ENCODE peak calls at places on chromosomes 2 and 18, in eight cellular contexts. One of them, this sample, is unnamed.

GRCh38 chr2:3470856-3471737 is 48.2 kb downstream of the ADI1 start:
- DNase-seq in breast epithelium: no peak
- DNase-seq in HL-60: no peak
- DNase-seq in OCI-LY7: no peak
- DNase-seq in fibroblast of the aortic adventitia: peak
- DNase-seq in CD8-positive, alpha-beta T cell: no peak
- DNase-seq in brain microvascular endothelial cell: no peak
- DNase-seq in heart right ventricle: no peak
- DNase-seq in this sample: no peak

GRCh38 chr2:63817382-63817781 is 24.3 kb upstream of the UGP2 start:
- DNase-seq in heart right ventricle: no peak
- DNase-seq in OCI-LY7: peak
- DNase-seq in fibroblast of the aortic adventitia: no peak
- DNase-seq in brain microvascular endothelial cell: no peak
- DNase-seq in CD8-positive, alpha-beta T cell: no peak
- DNase-seq in HL-60: no peak
- DNase-seq in breast epithelium: no peak
- DNase-seq in this sample: no peak

GRCh38 chr18:49846718-49847470 is 33.6 kb upstream of the ACAA2 start:
- DNase-seq in brain microvascular endothelial cell: no peak
- DNase-seq in OCI-LY7: no peak
- DNase-seq in breast epithelium: no peak
- DNase-seq in heart right ventricle: no peak
- DNase-seq in HL-60: no peak
- DNase-seq in CD8-positive, alpha-beta T cell: no peak
- DNase-seq in fibroblast of the aortic adventitia: no peak
- DNase-seq in this sample: no peak

GRCh38 chr2:223697921-223698645 is 95.9 kb upstream of the SCG2 start:
- DNase-seq in heart right ventricle: no peak
- DNase-seq in fibroblast of the aortic adventitia: no peak
- DNase-seq in OCI-LY7: no peak
- DNase-seq in brain microvascular endothelial cell: no peak
- DNase-seq in CD8-positive, alpha-beta T cell: no peak
- DNase-seq in breast epithelium: no peak
- DNase-seq in HL-60: no peak
- DNase-seq in this sample: peak

GRCh38 chr2:241561811-241562210 is 3.3 kb downstream of the BOK start:
- DNase-seq in fibroblast of the aortic adventitia: peak
- DNase-seq in HL-60: no peak
- DNase-seq in CD8-positive, alpha-beta T cell: no peak
- DNase-seq in breast epithelium: peak
- DNase-seq in brain microvascular endothelial cell: peak
- DNase-seq in heart right ventricle: peak
- DNase-seq in OCI-LY7: no peak
- DNase-seq in this sample: no peak

GRCh38 chr2:237316339-237316738 is 97.6 kb downstream of the COL6A3 start:
- DNase-seq in OCI-LY7: no peak
- DNase-seq in fibroblast of the aortic adventitia: no peak
- DNase-seq in breast epithelium: no peak
- DNase-seq in brain microvascular endothelial cell: no peak
- DNase-seq in heart right ventricle: no peak
- DNase-seq in HL-60: no peak
- DNase-seq in CD8-positive, alpha-beta T cell: no peak
- DNase-seq in this sample: no peak

GRCh38 chr2:12718662-12719399 is 2.1 kb downstream of the TRIB2 start:
- DNase-seq in fibroblast of the aortic adventitia: no peak
- DNase-seq in breast epithelium: no peak
- DNase-seq in heart right ventricle: no peak
- DNase-seq in HL-60: no peak
- DNase-seq in brain microvascular endothelial cell: no peak
- DNase-seq in OCI-LY7: peak
- DNase-seq in CD8-positive, alpha-beta T cell: peak
- DNase-seq in this sample: peak

GRCh38 chr2:203759692-203760365 is 53.4 kb downstream of the CD28 start:
- DNase-seq in fibroblast of the aortic adventitia: peak
- DNase-seq in CD8-positive, alpha-beta T cell: no peak
- DNase-seq in heart right ventricle: no peak
- DNase-seq in brain microvascular endothelial cell: peak
- DNase-seq in breast epithelium: peak
- DNase-seq in HL-60: no peak
- DNase-seq in OCI-LY7: no peak
- DNase-seq in this sample: no peak

GRCh38 chr2:161952722-161953322 is 121.2 kb downstream of the DPP4 start:
- DNase-seq in brain microvascular endothelial cell: no peak
- DNase-seq in HL-60: no peak
- DNase-seq in CD8-positive, alpha-beta T cell: no peak
- DNase-seq in OCI-LY7: no peak
- DNase-seq in breast epithelium: no peak
- DNase-seq in heart right ventricle: no peak
- DNase-seq in fibroblast of the aortic adventitia: no peak
- DNase-seq in this sample: no peak

GRCh38 chr2:237256845-237257244 is 157.1 kb downstream of the COL6A3 start:
- DNase-seq in CD8-positive, alpha-beta T cell: no peak
- DNase-seq in breast epithelium: no peak
- DNase-seq in heart right ventricle: peak
- DNase-seq in fibroblast of the aortic adventitia: peak
- DNase-seq in brain microvascular endothelial cell: peak
- DNase-seq in HL-60: no peak
- DNase-seq in OCI-LY7: no peak
- DNase-seq in this sample: no peak

GRCh38 chr2:148582679-148583511 is 61.7 kb upstream of the EPC2 start:
- DNase-seq in breast epithelium: no peak
- DNase-seq in CD8-positive, alpha-beta T cell: no peak
- DNase-seq in OCI-LY7: no peak
- DNase-seq in fibroblast of the aortic adventitia: peak
- DNase-seq in HL-60: no peak
- DNase-seq in brain microvascular endothelial cell: no peak
- DNase-seq in heart right ventricle: no peak
- DNase-seq in this sample: no peak

GRCh38 chr2:102753563-102754159 is 8.2 kb upstream of the TMEM182 start:
- DNase-seq in OCI-LY7: peak
- DNase-seq in breast epithelium: no peak
- DNase-seq in heart right ventricle: no peak
- DNase-seq in CD8-positive, alpha-beta T cell: peak
- DNase-seq in brain microvascular endothelial cell: peak
- DNase-seq in HL-60: peak
- DNase-seq in fibroblast of the aortic adventitia: peak
- DNase-seq in this sample: peak

GRCh38 chr2:240922234-240922981 is 16.3 kb downstream of the CROCC2 start:
- DNase-seq in fibroblast of the aortic adventitia: no peak
- DNase-seq in HL-60: no peak
- DNase-seq in OCI-LY7: no peak
- DNase-seq in brain microvascular endothelial cell: no peak
- DNase-seq in heart right ventricle: no peak
- DNase-seq in CD8-positive, alpha-beta T cell: no peak
- DNase-seq in breast epithelium: peak
- DNase-seq in this sample: no peak

GRCh38 chr2:37105150-37105549 is 20.8 kb downstream of the GPATCH11 start:
- DNase-seq in breast epithelium: no peak
- DNase-seq in CD8-positive, alpha-beta T cell: no peak
- DNase-seq in OCI-LY7: no peak
- DNase-seq in heart right ventricle: no peak
- DNase-seq in HL-60: no peak
- DNase-seq in fibroblast of the aortic adventitia: no peak
- DNase-seq in brain microvascular endothelial cell: no peak
- DNase-seq in this sample: peak

GRCh38 chr18:35974181-35974580 is 1.7 kb downstream of the RMP24 start:
- DNase-seq in heart right ventricle: no peak
- DNase-seq in breast epithelium: no peak
- DNase-seq in OCI-LY7: no peak
- DNase-seq in brain microvascular endothelial cell: no peak
- DNase-seq in HL-60: no peak
- DNase-seq in CD8-positive, alpha-beta T cell: no peak
- DNase-seq in fibroblast of the aortic adventitia: no peak
- DNase-seq in this sample: no peak

GRCh38 chr2:144580521-144581153 is 60.7 kb upstream of the ZEB2 start:
- DNase-seq in fibroblast of the aortic adventitia: no peak
- DNase-seq in OCI-LY7: peak
- DNase-seq in heart right ventricle: no peak
- DNase-seq in brain microvascular endothelial cell: no peak
- DNase-seq in HL-60: no peak
- DNase-seq in breast epithelium: no peak
- DNase-seq in CD8-positive, alpha-beta T cell: no peak
- DNase-seq in this sample: peak

GRCh38 chr18:79178044-79178632 is 108.9 kb downstream of the ATP9B start:
- DNase-seq in CD8-positive, alpha-beta T cell: no peak
- DNase-seq in HL-60: no peak
- DNase-seq in brain microvascular endothelial cell: no peak
- DNase-seq in heart right ventricle: no peak
- DNase-seq in fibroblast of the aortic adventitia: no peak
- DNase-seq in OCI-LY7: no peak
- DNase-seq in breast epithelium: no peak
- DNase-seq in this sample: no peak

GRCh38 chr2:239883326-239884050 is 141.7 kb downstream of the NDUFA10 start:
- DNase-seq in heart right ventricle: no peak
- DNase-seq in CD8-positive, alpha-beta T cell: peak
- DNase-seq in OCI-LY7: no peak
- DNase-seq in HL-60: no peak
- DNase-seq in breast epithelium: no peak
- DNase-seq in fibroblast of the aortic adventitia: no peak
- DNase-seq in brain microvascular endothelial cell: no peak
- DNase-seq in this sample: no peak

GRCh38 chr2:147030966-147031760 is 813.7 kb upstream of the ACVR2A start:
- DNase-seq in OCI-LY7: no peak
- DNase-seq in brain microvascular endothelial cell: peak
- DNase-seq in breast epithelium: no peak
- DNase-seq in heart right ventricle: no peak
- DNase-seq in fibroblast of the aortic adventitia: peak
- DNase-seq in CD8-positive, alpha-beta T cell: no peak
- DNase-seq in HL-60: no peak
- DNase-seq in this sample: peak

GRCh38 chr2:237731663-237732062 is 66.9 kb upstream of the RBM44 start:
- DNase-seq in HL-60: no peak
- DNase-seq in breast epithelium: no peak
- DNase-seq in fibroblast of the aortic adventitia: peak
- DNase-seq in CD8-positive, alpha-beta T cell: no peak
- DNase-seq in heart right ventricle: no peak
- DNase-seq in OCI-LY7: no peak
- DNase-seq in brain microvascular endothelial cell: peak
- DNase-seq in this sample: no peak

GRCh38 chr2:30797381-30798015 is 9.7 kb downstream of the CAPN13 start:
- DNase-seq in OCI-LY7: no peak
- DNase-seq in fibroblast of the aortic adventitia: no peak
- DNase-seq in HL-60: no peak
- DNase-seq in CD8-positive, alpha-beta T cell: no peak
- DNase-seq in heart right ventricle: no peak
- DNase-seq in brain microvascular endothelial cell: no peak
- DNase-seq in breast epithelium: no peak
- DNase-seq in this sample: no peak
- TF ChIP-seq CTCF in OCI-LY7: no peak
- TF ChIP-seq CTCF in fibroblast of the aortic adventitia: no peak
- TF ChIP-seq CTCF in HL-60: no peak
- TF ChIP-seq CTCF in CD8-positive, alpha-beta T cell: no peak
- TF ChIP-seq CTCF in heart right ventricle: no peak
- TF ChIP-seq CTCF in brain microvascular endothelial cell: no peak
- TF ChIP-seq CTCF in breast epithelium: no peak
- TF ChIP-seq CTCF in this sample: no peak

GRCh38 chr2:133680399-133681044 is 112.3 kb upstream of the NCKAP5 start:
- DNase-seq in breast epithelium: no peak
- DNase-seq in brain microvascular endothelial cell: no peak
- DNase-seq in CD8-positive, alpha-beta T cell: no peak
- DNase-seq in heart right ventricle: no peak
- DNase-seq in fibroblast of the aortic adventitia: no peak
- DNase-seq in HL-60: no peak
- DNase-seq in OCI-LY7: no peak
- DNase-seq in this sample: no peak
- TF ChIP-seq CTCF in breast epithelium: no peak
- TF ChIP-seq CTCF in brain microvascular endothelial cell: no peak
- TF ChIP-seq CTCF in CD8-positive, alpha-beta T cell: no peak
- TF ChIP-seq CTCF in heart right ventricle: no peak
- TF ChIP-seq CTCF in fibroblast of the aortic adventitia: peak
- TF ChIP-seq CTCF in HL-60: no peak
- TF ChIP-seq CTCF in OCI-LY7: no peak
- TF ChIP-seq CTCF in this sample: no peak

GRCh38 chr2:207796585-207797350 is 27.1 kb upstream of the FZD5 start:
- DNase-seq in fibroblast of the aortic adventitia: peak
- DNase-seq in OCI-LY7: no peak
- DNase-seq in breast epithelium: no peak
- DNase-seq in brain microvascular endothelial cell: no peak
- DNase-seq in HL-60: no peak
- DNase-seq in CD8-positive, alpha-beta T cell: no peak
- DNase-seq in heart right ventricle: no peak
- DNase-seq in this sample: peak
- TF ChIP-seq CTCF in fibroblast of the aortic adventitia: no peak
- TF ChIP-seq CTCF in OCI-LY7: no peak
- TF ChIP-seq CTCF in breast epithelium: no peak
- TF ChIP-seq CTCF in brain microvascular endothelial cell: no peak
- TF ChIP-seq CTCF in HL-60: no peak
- TF ChIP-seq CTCF in CD8-positive, alpha-beta T cell: no peak
- TF ChIP-seq CTCF in heart right ventricle: no peak
- TF ChIP-seq CTCF in this sample: no peak

DNA sequence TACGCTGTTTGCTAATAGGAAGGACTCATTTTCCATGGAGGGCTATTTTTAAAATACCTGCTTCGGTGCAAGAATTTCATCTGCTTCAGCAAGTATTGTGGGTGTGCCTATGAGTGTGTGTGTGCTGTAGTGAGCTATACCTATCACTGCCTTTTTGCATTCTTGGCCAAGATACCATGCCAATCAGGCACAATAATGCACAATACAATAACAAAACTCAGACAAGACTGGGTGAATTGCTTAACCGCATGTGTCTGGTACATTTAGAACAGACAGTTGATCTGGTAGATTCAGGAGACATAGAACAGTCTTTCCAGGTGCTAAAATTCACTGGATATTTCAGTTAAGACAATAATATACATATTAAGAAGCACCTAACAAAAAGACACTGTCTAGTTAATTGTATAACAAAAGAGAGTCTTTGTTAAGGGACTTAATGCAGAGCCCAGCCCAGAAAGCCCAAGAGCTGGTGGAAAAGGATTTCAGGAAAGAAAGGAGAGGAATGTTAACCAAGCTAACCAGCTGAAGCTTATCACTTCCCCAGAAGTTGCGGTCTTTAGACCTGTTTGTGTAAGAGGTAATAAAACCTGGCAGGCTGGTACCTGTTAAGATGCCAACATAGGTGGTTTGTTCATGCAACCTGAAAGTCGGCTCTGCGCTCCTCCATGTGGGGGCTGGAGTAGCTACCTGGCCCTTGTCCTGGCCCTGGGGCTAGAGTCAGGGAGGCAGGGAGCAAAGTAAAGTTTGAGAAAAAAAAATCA is 153.3 kb upstream of the RBMS1 start:
- DNase-seq in CD8-positive, alpha-beta T cell: no peak
- DNase-seq in heart right ventricle: no peak
- DNase-seq in fibroblast of the aortic adventitia: no peak
- DNase-seq in brain microvascular endothelial cell: no peak
- DNase-seq in OCI-LY7: no peak
- DNase-seq in breast epithelium: peak
- DNase-seq in HL-60: no peak
- DNase-seq in this sample: peak
- TF ChIP-seq CTCF in CD8-positive, alpha-beta T cell: no peak
- TF ChIP-seq CTCF in heart right ventricle: no peak
- TF ChIP-seq CTCF in fibroblast of the aortic adventitia: no peak
- TF ChIP-seq CTCF in brain microvascular endothelial cell: no peak
- TF ChIP-seq CTCF in OCI-LY7: no peak
- TF ChIP-seq CTCF in breast epithelium: no peak
- TF ChIP-seq CTCF in HL-60: no peak
- TF ChIP-seq CTCF in this sample: no peak

DNA sequence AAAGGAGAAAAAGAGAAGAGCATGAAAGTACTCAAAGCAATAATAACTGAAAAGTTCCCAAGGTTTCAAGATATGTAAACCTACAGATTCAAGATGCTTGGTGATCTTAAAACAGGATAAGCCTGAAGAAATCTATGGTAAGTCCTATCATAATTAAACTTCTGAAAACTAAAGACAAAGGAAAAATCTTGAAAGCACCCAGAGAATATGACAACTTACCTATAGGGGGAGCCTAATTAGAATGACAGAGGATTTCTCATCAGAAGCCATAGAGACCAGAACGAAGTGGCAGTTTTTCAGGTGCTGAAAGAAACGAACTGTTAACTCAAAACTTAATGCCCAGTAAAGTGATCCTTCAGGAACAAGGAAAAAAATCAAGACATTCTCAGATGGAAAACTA is 59.7 kb downstream of the XDH start:
- DNase-seq in breast epithelium: no peak
- DNase-seq in brain microvascular endothelial cell: no peak
- DNase-seq in CD8-positive, alpha-beta T cell: no peak
- DNase-seq in heart right ventricle: no peak
- DNase-seq in HL-60: no peak
- DNase-seq in OCI-LY7: peak
- DNase-seq in fibroblast of the aortic adventitia: peak
- DNase-seq in this sample: peak
- TF ChIP-seq CTCF in breast epithelium: no peak
- TF ChIP-seq CTCF in brain microvascular endothelial cell: peak
- TF ChIP-seq CTCF in CD8-positive, alpha-beta T cell: no peak
- TF ChIP-seq CTCF in heart right ventricle: no peak
- TF ChIP-seq CTCF in HL-60: peak
- TF ChIP-seq CTCF in OCI-LY7: peak
- TF ChIP-seq CTCF in fibroblast of the aortic adventitia: peak
- TF ChIP-seq CTCF in this sample: peak